ENCODE peak calls at places on chromosomes 11 and 22, in four cellular contexts. U, M, Y and A are unnamed samples.

GRCh38 chr11:119916568-119916967 is 187.6 kb upstream of the NECTIN1 start:
- DNase-seq in M (no peak), Y (no peak), U (no peak), A (no peak)

GRCh38 chr11:74268451-74268850 is 43.0 kb downstream of the P4HA3 start:
- DNase-seq in U (no peak), Y (no peak), M (no peak), A (no peak)

GRCh38 chr11:46642627-46643335 is 25.4 kb downstream of the ATG13 start:
- DNase-seq in Y (no peak), U (no peak), M (no peak), A (no peak)

GRCh38 chr11:2549876-2550605 is 105.2 kb downstream of the KCNQ1 start:
- DNase-seq in Y (no peak), M (no peak), U (no peak), A (no peak)

GRCh38 chr22:46047841-46048595 is 71.1 kb upstream of the WNT7B start:
- DNase-seq in U (no peak), M (no peak), Y (no peak), A (peak; percentile 78)

GRCh38 chr22:36569999-36570398 is 41.0 kb upstream of the EIF3D start:
- DNase-seq in U (no peak), M (no peak), Y (no peak), A (no peak)

GRCh38 chr11:34105079-34105956 is at the start of gene NAT10:
- DNase-seq in U (peak; percentile 98), M (peak; percentile 97), Y (peak; percentile 97), A (peak; percentile 98)

GRCh38 chr11:100923555-100923954 is 206.1 kb downstream of the PGR start:
- DNase-seq in U (no peak), M (no peak), Y (no peak), A (no peak)

GRCh38 chr11:72673284-72673942 is 809 bp downstream of the PDE2A start:
- DNase-seq in Y (no peak), U (no peak), M (no peak), A (no peak)

GRCh38 chr11:107752954-107753822 is 41.3 kb upstream of the SLN start:
- DNase-seq in Y (no peak), U (no peak), M (no peak), A (no peak)

GRCh38 chr11:33734441-33735165 is 1.6 kb downstream of the CD59 start:
- DNase-seq in U (no peak), M (no peak), Y (no peak), A (no peak)

GRCh38 chr11:575324-575995 is 810 bp upstream of the PHRF1 start:
- DNase-seq in U (peak; percentile 73), M (no peak), Y (no peak), A (no peak)

GRCh38 chr11:69382131-69383128 is 88.5 kb downstream of the MYEOV start:
- DNase-seq in Y (no peak), M (no peak), U (no peak), A (peak; percentile 74)

GRCh38 chr11:132844956-132845355 is 687.3 kb downstream of the OPCML start:
- DNase-seq in M (no peak), U (peak; percentile 26), Y (no peak), A (no peak)

GRCh38 chr22:45672564-45673481 is 1.2 kb downstream of the ATXN10 start:
- DNase-seq in Y (no peak), M (no peak), U (no peak), A (no peak)

GRCh38 chr11:45104790-45105084 is 41.7 kb upstream of the PRDM11 start:
- DNase-seq in Y (no peak), M (no peak), U (no peak), A (peak; percentile 63)

GRCh38 chr11:16750417-16750816 is 12.0 kb downstream of the C11orf58 start:
- DNase-seq in Y (no peak), U (no peak), M (no peak), A (no peak)

GRCh38 chr11:66336234-66337102 is at the start of gene RIN1:
- DNase-seq in U (peak; percentile 28), Y (peak; percentile 77), M (peak; percentile 63), A (peak; percentile 85)

GRCh38 chr22:42895541-42895981 is 38.5 kb upstream of the ARFGAP3 start:
- DNase-seq in M (no peak), Y (no peak), U (no peak), A (no peak)

GRCh38 chr11:36376315-36376887 is 80.3 kb downstream of the PRR5L start:
- DNase-seq in M (no peak), Y (peak; percentile 48), U (no peak), A (no peak)

GRCh38 chr11:97979741-97980140 is 1041.0 kb upstream of the CNTN5 start:
- DNase-seq in U (no peak), Y (no peak), M (no peak), A (no peak)

GRCh38 chr11:46200537-46201281 is 76.8 kb upstream of the CREB3L1 start:
- DNase-seq in U (no peak), Y (no peak), M (no peak), A (no peak)

GRCh38 chr11:23212829-23213228 is 352.6 kb upstream of the CCDC179 start:
- DNase-seq in Y (no peak), U (no peak), M (no peak), A (no peak)